ENCODE peak calls at places on chromosome 13, in nine cellular contexts. L is body of pancreas, T is fibroblast of lung, E is heart right ventricle, C is esophagus muscularis mucosa, D is A549, S is cardiac muscle cell, P is PC-3, V is uterus. Z is an unnamed sample. For H3K4me1, the result is how much of the 10 kb centered on the place peaks cover.

GRCh38 chr13:80100636-80101035 is 240.3 kb downstream of the SPRY2 start:
- DNase-seq in L (no peak), C (no peak), V (no peak), T (no peak), D (no peak), S (peak), E (no peak), P (no peak), Z (no peak)

GRCh38 chr13:26017196-26017921 is 34.5 kb downstream of the SHISA2 start:
- DNase-seq in V (no peak), D (no peak), L (no peak), C (no peak), T (no peak), P (no peak), E (no peak), S (peak), Z (no peak)

GRCh38 chr13:40137400-40137799 is 481.9 kb downstream of the COG6 start:
- DNase-seq in C (no peak), E (no peak), T (no peak), V (no peak), S (no peak), L (no peak), P (no peak), D (no peak), Z (no peak)

GRCh38 chr13:91564422-91564821 is 166.0 kb downstream of the GPC5 start:
- DNase-seq in E (no peak), P (no peak), D (no peak), V (no peak), T (no peak), C (no peak), L (no peak), S (no peak), Z (no peak)

GRCh38 chr13:98466634-98467236 is 110.2 kb downstream of the STK24 start:
- DNase-seq in D (peak), V (no peak), S (peak), C (no peak), L (peak), E (peak), P (peak), T (peak), Z (peak)

GRCh38 chr13:30587231-30587630 is 30.5 kb upstream of the USPL1 start:
- DNase-seq in S (no peak), V (no peak), T (no peak), D (no peak), E (no peak), L (no peak), C (no peak), P (no peak), Z (no peak)

GRCh38 chr13:53782400-53783030 is 753.9 kb downstream of the OLFM4 start:
- DNase-seq in E (no peak), L (peak), C (no peak), T (peak), S (peak), D (peak), V (no peak), P (peak), Z (no peak)

GRCh38 chr13:48892311-48892710 is 83.4 kb upstream of the FNDC3A start:
- DNase-seq in S (peak), V (no peak), D (peak), C (no peak), E (no peak), P (peak), T (peak), L (no peak), Z (no peak)

GRCh38 chr13:36420437-36420891 is 11.8 kb upstream of the CCNA1 start:
- DNase-seq in V (peak), S (peak), C (peak), T (peak), L (peak), D (peak), P (peak), E (peak), Z (peak)

GRCh38 chr13:102839462-102839861 is 6.4 kb upstream of the ERCC5 start:
- DNase-seq in C (no peak), D (no peak), E (no peak), S (peak), T (no peak), P (no peak), V (no peak), L (no peak), Z (no peak)

GRCh38 chr13:109479991-109480696 is 306.2 kb downstream of the IRS2 start:
- DNase-seq in E (no peak), S (peak), V (no peak), C (no peak), D (no peak), P (peak), T (peak), L (no peak), Z (no peak)

GRCh38 chr13:87124785-87125074 is 546.4 kb upstream of the SLITRK5 start:
- DNase-seq in P (no peak), S (no peak), V (no peak), D (no peak), T (no peak), L (no peak), E (no peak), C (no peak), Z (no peak)

GRCh38 chr13:23510979-23511735 is 59.1 kb upstream of the TNFRSF19 start:
- DNase-seq in P (peak), L (peak), E (no peak), C (no peak), S (peak), V (no peak), D (no peak), T (peak), Z (peak)
- TF ChIP-seq CTCF in P (peak), L (no peak), E (peak), C (peak), S (peak), V (no peak), D (peak), T (no peak), Z (peak)

DNA sequence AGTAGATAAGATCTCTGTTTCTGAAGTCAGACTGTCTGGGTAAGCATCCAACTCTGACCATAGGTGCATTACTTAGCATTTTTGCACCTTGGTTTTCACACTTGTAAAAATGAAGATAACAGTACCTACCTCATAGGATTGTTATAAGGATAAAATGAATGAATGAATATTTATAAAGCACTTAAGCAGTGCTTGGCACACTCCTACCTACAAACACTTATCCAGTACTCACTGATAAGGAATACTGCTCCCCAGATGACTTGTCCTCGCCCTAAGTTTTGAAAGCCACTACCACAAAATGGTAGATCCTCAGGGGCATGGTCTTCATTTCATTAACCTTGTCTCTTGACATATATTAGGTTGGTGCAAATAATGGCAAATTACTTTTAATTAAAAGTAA is 26.4 kb downstream of the COMMD6 start:
- DNase-seq in C (no peak), T (no peak), D (no peak), L (no peak), E (no peak), V (no peak), S (no peak), P (no peak), Z (no peak)
- H3K4me1 ChIP-seq in C (under half), T (under half), D (under half), L (under half), E (under half), V (under half), S (under half), P (under half), Z (under half)

DNA sequence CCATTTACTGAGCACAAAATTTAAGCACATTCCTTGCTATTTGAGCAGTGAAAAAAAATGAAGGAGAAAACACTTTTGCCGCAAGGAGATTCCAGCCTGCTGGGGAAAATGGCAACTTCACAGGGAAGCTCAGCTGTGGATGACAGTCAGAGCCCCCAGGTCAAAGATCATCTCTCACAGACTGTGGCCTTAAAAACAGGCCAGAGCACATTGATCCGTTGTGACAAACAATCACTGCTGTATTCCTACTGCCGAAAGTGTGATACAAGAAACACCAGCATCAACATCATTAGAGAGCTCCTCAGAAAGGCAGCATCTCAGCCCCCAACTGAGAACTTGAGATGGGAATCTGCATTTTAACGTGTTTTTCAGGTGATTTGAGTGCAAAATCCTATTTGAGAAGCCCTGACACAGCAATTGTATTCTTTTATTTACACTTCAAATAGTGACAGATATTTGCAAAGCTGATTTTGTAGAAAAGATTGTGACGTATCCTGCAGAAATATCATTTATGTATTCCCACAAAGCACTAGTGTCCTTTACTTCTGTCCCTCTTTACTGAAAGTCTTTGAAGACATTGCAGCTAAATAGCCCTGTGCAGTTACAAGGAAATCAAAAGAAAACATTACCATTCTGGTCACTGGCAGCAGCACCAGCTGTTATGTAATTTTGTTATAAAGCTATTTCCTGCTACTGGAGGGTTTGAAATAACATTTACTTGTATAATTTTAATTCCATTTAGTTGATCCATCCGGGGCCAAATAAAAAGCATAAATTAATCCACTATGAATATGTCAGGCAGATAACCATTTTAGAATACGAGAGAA is 652.0 kb downstream of the LIG4 start:
- DNase-seq in E (no peak), T (no peak), D (no peak), P (no peak), S (no peak), C (no peak), L (no peak), V (no peak), Z (no peak)
- H3K4me3 ChIP-seq in E (no peak), T (no peak), D (no peak), P (no peak), S (no peak), C (no peak), L (no peak), V (no peak), Z (no peak)

GRCh38 chr13:20776751-20777150 is 3.0 kb upstream of the EEF1AKMT1 start:
- DNase-seq in E (no peak), L (no peak), P (no peak), S (no peak), V (no peak), D (no peak), T (no peak), C (no peak), Z (no peak)
- TF ChIP-seq CTCF in E (no peak), L (no peak), P (no peak), S (no peak), V (no peak), D (no peak), T (no peak), C (no peak), Z (no peak)

DNA sequence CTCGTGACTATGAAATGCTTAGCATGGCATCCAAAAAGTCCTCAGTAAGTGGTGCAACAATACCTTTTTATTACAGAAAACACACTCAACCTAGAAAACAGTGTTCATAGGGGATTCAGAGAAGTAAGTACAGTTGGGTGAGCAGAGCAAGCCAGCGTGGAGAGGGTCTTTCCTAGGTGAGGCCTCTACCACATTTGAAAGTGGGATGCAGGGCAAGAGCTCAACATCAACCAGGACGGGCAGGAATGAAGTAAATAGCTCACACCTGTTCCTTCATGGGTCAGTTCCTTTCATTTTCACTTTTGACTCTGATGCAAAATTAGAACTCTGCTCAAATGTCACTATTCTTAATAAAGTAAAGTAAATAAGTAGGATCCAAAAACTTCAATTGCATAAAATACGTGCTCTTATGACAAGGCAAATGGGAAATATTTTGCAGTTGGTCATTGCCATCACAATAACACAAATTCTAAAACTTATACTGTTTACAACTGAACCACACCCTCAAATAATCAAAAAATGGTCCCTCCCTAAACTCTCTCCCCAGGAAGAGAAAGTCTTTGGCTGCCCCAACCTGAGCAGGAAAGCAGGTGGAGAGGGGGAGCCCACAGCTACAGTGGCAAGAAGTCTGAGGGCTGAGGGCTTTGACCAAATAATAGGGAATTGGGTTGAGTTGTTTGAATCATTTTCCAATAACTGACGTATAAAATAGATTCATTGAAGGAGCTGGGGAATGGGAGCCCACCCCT is 20.2 kb downstream of the CHAMP1 start:
- DNase-seq in P (no peak), E (no peak), C (no peak), V (no peak), D (no peak), L (no peak), S (no peak), T (no peak), Z (no peak)
- H3K4me1 ChIP-seq in P (under half), E (under half), C (under half), V (under half), D (under half), L (under half), S (under half), T (under half), Z (under half)

GRCh38 chr13:113364933-113365371 is 1.0 kb upstream of the GRTP1 start:
- DNase-seq in T (no peak), S (peak), E (no peak), V (peak), P (no peak), D (no peak), L (no peak), C (no peak), Z (no peak)

GRCh38 chr13:113367020-113367560 is 3.2 kb upstream of the GRTP1 start:
- DNase-seq in V (no peak), T (no peak), C (no peak), D (no peak), E (no peak), L (no peak), S (no peak), P (no peak), Z (no peak)

GRCh38 chr13:113365551-113365971 is 1.6 kb upstream of the GRTP1 start:
- DNase-seq in L (no peak), C (no peak), P (no peak), T (no peak), D (no peak), E (no peak), S (no peak), V (no peak), Z (no peak)

GRCh38 chr13:113366031-113366588 is 2.2 kb upstream of the GRTP1 start:
- DNase-seq in C (no peak), V (peak), L (no peak), T (no peak), D (no peak), P (no peak), S (peak), E (no peak), Z (no peak)

GRCh38 chr13:113364371-113364932 is 522 bp upstream of the GRTP1 start:
- DNase-seq in T (peak), S (peak), P (no peak), L (no peak), C (no peak), D (peak), E (no peak), V (peak), Z (no peak)
- H3K4me3 ChIP-seq in T (peak), S (peak), P (no peak), L (no peak), C (peak), D (peak), E (peak), V (peak), Z (no peak)

DNA sequence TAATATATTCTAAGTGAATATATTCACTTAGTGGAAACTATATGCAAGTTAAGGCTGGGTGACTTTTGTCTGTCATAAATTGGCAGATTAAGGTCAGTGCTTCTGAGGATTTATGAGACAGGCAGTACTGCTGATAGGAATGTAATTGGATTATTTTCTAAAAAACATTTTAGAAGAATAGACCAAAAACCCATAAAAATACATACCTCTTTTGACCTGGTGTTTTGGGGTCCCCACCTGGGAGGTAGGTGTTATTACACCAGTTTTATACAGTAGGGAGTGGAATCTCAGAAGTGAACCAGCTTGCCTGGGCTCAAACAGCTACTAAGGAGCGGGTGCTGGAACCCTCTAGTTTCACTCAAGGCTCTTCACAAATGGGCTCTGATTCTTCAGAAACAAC is 25.3 kb downstream of the COG3 start:
- DNase-seq in E (no peak), P (peak), S (no peak), L (no peak), C (no peak), T (no peak), V (no peak), D (no peak), Z (no peak)
- TF ChIP-seq CTCF in E (peak), P (peak), S (no peak), L (no peak), C (peak), T (no peak), V (no peak), D (no peak), Z (peak)

Z was measured in Caco-2.